ENCODE peak calls at places on chromosomes 5 and 9, in five cellular contexts. One of them, this sample, is unnamed. For H3K36me3, the result is how much of the 10 kb centered on the place peaks cover.

GRCh38 chr9:34333836-34334235 is 4.5 kb downstream of the NUDT2 start:
- DNase-seq in mucosa of descending colon: no peak
- DNase-seq in PC-3: no peak
- DNase-seq in NT2/D1: no peak
- DNase-seq in MM.1S: no peak
- DNase-seq in this sample: no peak

GRCh38 chr5:95728494-95729114 is 2.5 kb upstream of the RHOBTB3 start:
- DNase-seq in mucosa of descending colon: no peak
- DNase-seq in MM.1S: no peak
- DNase-seq in NT2/D1: no peak
- DNase-seq in PC-3: peak
- DNase-seq in this sample: no peak

GRCh38 chr5:169020102-169020501 is 280.8 kb downstream of the SLIT3 start:
- DNase-seq in PC-3: no peak
- DNase-seq in mucosa of descending colon: no peak
- DNase-seq in MM.1S: no peak
- DNase-seq in NT2/D1: no peak
- DNase-seq in this sample: no peak

GRCh38 chr5:50301756-50302155 is 139.3 kb downstream of the EMB start:
- DNase-seq in MM.1S: no peak
- DNase-seq in NT2/D1: no peak
- DNase-seq in PC-3: no peak
- DNase-seq in mucosa of descending colon: no peak
- DNase-seq in this sample: no peak

GRCh38 chr5:111432828-111433536 is 79.4 kb downstream of the STARD4 start:
- DNase-seq in MM.1S: no peak
- DNase-seq in NT2/D1: no peak
- DNase-seq in mucosa of descending colon: no peak
- DNase-seq in PC-3: no peak
- DNase-seq in this sample: no peak

GRCh38 chr5:59586811-59587340 is 306.6 kb downstream of the PDE4D start:
- DNase-seq in NT2/D1: no peak
- DNase-seq in mucosa of descending colon: no peak
- DNase-seq in PC-3: no peak
- DNase-seq in MM.1S: no peak
- DNase-seq in this sample: no peak

GRCh38 chr9:68704804-68705635 is at the start of gene PIP5K1B:
- DNase-seq in PC-3: peak
- DNase-seq in mucosa of descending colon: peak
- DNase-seq in NT2/D1: peak
- DNase-seq in MM.1S: peak
- DNase-seq in this sample: peak

GRCh38 chr5:104179057-104179456 is 616.5 kb upstream of the NUDT12 start:
- DNase-seq in PC-3: peak
- DNase-seq in NT2/D1: peak
- DNase-seq in MM.1S: peak
- DNase-seq in mucosa of descending colon: no peak
- DNase-seq in this sample: peak

GRCh38 chr9:95138474-95138873 is 179.0 kb downstream of the FANCC start:
- DNase-seq in MM.1S: no peak
- DNase-seq in NT2/D1: no peak
- DNase-seq in mucosa of descending colon: no peak
- DNase-seq in PC-3: peak
- DNase-seq in this sample: no peak

GRCh38 chr5:77635617-77636422 is 2.7 kb downstream of the OTP start:
- DNase-seq in NT2/D1: no peak
- DNase-seq in mucosa of descending colon: no peak
- DNase-seq in MM.1S: no peak
- DNase-seq in PC-3: peak
- DNase-seq in this sample: peak

GRCh38 chr5:475704-476101 is 32.7 kb downstream of the EXOC3 start:
- DNase-seq in NT2/D1: no peak
- DNase-seq in PC-3: no peak
- DNase-seq in MM.1S: no peak
- DNase-seq in mucosa of descending colon: no peak
- DNase-seq in this sample: no peak

GRCh38 chr9:134243778-134244467 is 79.6 kb upstream of the RNU6ATAC start:
- DNase-seq in NT2/D1: no peak
- DNase-seq in MM.1S: peak
- DNase-seq in PC-3: no peak
- DNase-seq in mucosa of descending colon: no peak
- DNase-seq in this sample: no peak

GRCh38 chr5:73506459-73506955 is 8.3 kb downstream of the BTF3 start:
- DNase-seq in MM.1S: no peak
- DNase-seq in PC-3: no peak
- DNase-seq in mucosa of descending colon: no peak
- DNase-seq in NT2/D1: no peak
- DNase-seq in this sample: no peak

GRCh38 chr5:72859127-72859526 is 42.7 kb downstream of the TNPO1 start:
- DNase-seq in NT2/D1: no peak
- DNase-seq in PC-3: no peak
- DNase-seq in MM.1S: no peak
- DNase-seq in mucosa of descending colon: no peak
- DNase-seq in this sample: no peak

GRCh38 chr5:131758520-131758900 is 38.3 kb downstream of the FNIP1 start:
- DNase-seq in mucosa of descending colon: no peak
- DNase-seq in MM.1S: peak
- DNase-seq in NT2/D1: no peak
- DNase-seq in PC-3: no peak
- DNase-seq in this sample: no peak

GRCh38 chr9:131773911-131774379 is 34.1 kb upstream of the RAPGEF1 start:
- DNase-seq in MM.1S: peak
- DNase-seq in PC-3: peak
- DNase-seq in mucosa of descending colon: no peak
- DNase-seq in NT2/D1: no peak
- DNase-seq in this sample: peak

GRCh38 chr5:136123236-136123768 is 9.3 kb upstream of the SMAD5 start:
- DNase-seq in mucosa of descending colon: no peak
- DNase-seq in MM.1S: no peak
- DNase-seq in PC-3: peak
- DNase-seq in NT2/D1: no peak
- DNase-seq in this sample: no peak

GRCh38 chr5:117761190-117761589 is 1186.6 kb upstream of the SEMA6A start:
- DNase-seq in NT2/D1: no peak
- DNase-seq in mucosa of descending colon: no peak
- DNase-seq in MM.1S: peak
- DNase-seq in PC-3: no peak
- DNase-seq in this sample: no peak

GRCh38 chr9:4117835-4118610 is 181.8 kb downstream of the GLIS3 start:
- DNase-seq in mucosa of descending colon: peak
- DNase-seq in NT2/D1: no peak
- DNase-seq in MM.1S: peak
- DNase-seq in PC-3: no peak
- DNase-seq in this sample: peak

GRCh38 chr5:149550267-149550582 is 1.0 kb downstream of the CSNK1A1 start:
- DNase-seq in PC-3: peak
- DNase-seq in mucosa of descending colon: no peak
- DNase-seq in NT2/D1: no peak
- DNase-seq in MM.1S: peak
- DNase-seq in this sample: no peak

GRCh38 chr9:135216666-135217431 is 129.4 kb downstream of the OLFM1 start:
- DNase-seq in PC-3: no peak
- DNase-seq in mucosa of descending colon: peak
- DNase-seq in MM.1S: no peak
- DNase-seq in NT2/D1: no peak
- DNase-seq in this sample: no peak

GRCh38 chr5:103562084-103562452 is 521 bp downstream of the NUDT12 start:
- DNase-seq in MM.1S: no peak
- DNase-seq in NT2/D1: no peak
- DNase-seq in mucosa of descending colon: no peak
- DNase-seq in PC-3: no peak
- DNase-seq in this sample: no peak

GRCh38 chr5:443239-444151 is 519 bp downstream of the EXOC3 start:
- DNase-seq in PC-3: no peak
- DNase-seq in MM.1S: peak
- DNase-seq in NT2/D1: no peak
- DNase-seq in mucosa of descending colon: peak
- DNase-seq in this sample: no peak

GRCh38 chr9:93267681-93268505 is 84.0 kb downstream of the WNK2 start:
- DNase-seq in NT2/D1: no peak
- DNase-seq in MM.1S: no peak
- DNase-seq in mucosa of descending colon: peak
- DNase-seq in PC-3: no peak
- DNase-seq in this sample: no peak

GRCh38 chr5:160799160-160799559 is 52.9 kb downstream of the ATP10B start:
- DNase-seq in PC-3: no peak
- DNase-seq in NT2/D1: no peak
- DNase-seq in MM.1S: peak
- DNase-seq in mucosa of descending colon: no peak
- DNase-seq in this sample: no peak

GRCh38 chr9:136326061-136326776 is 1.1 kb upstream of the GPSM1 start:
- DNase-seq in NT2/D1: peak
- DNase-seq in PC-3: no peak
- DNase-seq in MM.1S: no peak
- DNase-seq in mucosa of descending colon: no peak
- DNase-seq in this sample: no peak

GRCh38 chr9:101435601-101436079 is at the start of gene ALDOB:
- DNase-seq in mucosa of descending colon: no peak
- DNase-seq in MM.1S: no peak
- DNase-seq in PC-3: no peak
- DNase-seq in NT2/D1: no peak
- DNase-seq in this sample: no peak

GRCh38 chr5:132019857-132020555 is 8.5 kb upstream of the ACSL6 start:
- DNase-seq in mucosa of descending colon: no peak
- DNase-seq in MM.1S: peak
- DNase-seq in PC-3: no peak
- DNase-seq in NT2/D1: no peak
- DNase-seq in this sample: no peak

GRCh38 chr5:66223637-66224036 is 79.5 kb downstream of the SREK1 start:
- DNase-seq in NT2/D1: no peak
- DNase-seq in PC-3: peak
- DNase-seq in MM.1S: no peak
- DNase-seq in mucosa of descending colon: peak
- DNase-seq in this sample: no peak

GRCh38 chr5:94017579-94017978 is 276.2 kb upstream of the POU5F2 start:
- DNase-seq in PC-3: no peak
- DNase-seq in MM.1S: no peak
- DNase-seq in mucosa of descending colon: no peak
- DNase-seq in NT2/D1: no peak
- DNase-seq in this sample: no peak

GRCh38 chr5:167951121-167951520 is 340.3 kb upstream of the WWC1 start:
- DNase-seq in MM.1S: peak
- DNase-seq in NT2/D1: no peak
- DNase-seq in PC-3: no peak
- DNase-seq in mucosa of descending colon: no peak
- DNase-seq in this sample: no peak
- H3K4me3 ChIP-seq in MM.1S: peak
- H3K4me3 ChIP-seq in NT2/D1: no peak
- H3K4me3 ChIP-seq in PC-3: no peak
- H3K4me3 ChIP-seq in mucosa of descending colon: no peak
- H3K4me3 ChIP-seq in this sample: no peak

GRCh38 chr9:120393386-120394057 is 186.4 kb downstream of the CDK5RAP2 start:
- DNase-seq in NT2/D1: no peak
- DNase-seq in MM.1S: no peak
- DNase-seq in PC-3: peak
- DNase-seq in mucosa of descending colon: no peak
- DNase-seq in this sample: no peak

GRCh38 chr9:120392711-120393110 is 187.3 kb downstream of the CDK5RAP2 start:
- DNase-seq in mucosa of descending colon: no peak
- DNase-seq in NT2/D1: no peak
- DNase-seq in PC-3: no peak
- DNase-seq in MM.1S: no peak
- DNase-seq in this sample: no peak

GRCh38 chr9:120391691-120392090 is 188.3 kb downstream of the CDK5RAP2 start:
- DNase-seq in NT2/D1: no peak
- DNase-seq in mucosa of descending colon: no peak
- DNase-seq in PC-3: no peak
- DNase-seq in MM.1S: no peak
- DNase-seq in this sample: no peak

GRCh38 chr9:120390637-120391190 is 189.3 kb downstream of the CDK5RAP2 start:
- DNase-seq in mucosa of descending colon: no peak
- DNase-seq in MM.1S: no peak
- DNase-seq in PC-3: no peak
- DNase-seq in NT2/D1: no peak
- DNase-seq in this sample: no peak

DNA sequence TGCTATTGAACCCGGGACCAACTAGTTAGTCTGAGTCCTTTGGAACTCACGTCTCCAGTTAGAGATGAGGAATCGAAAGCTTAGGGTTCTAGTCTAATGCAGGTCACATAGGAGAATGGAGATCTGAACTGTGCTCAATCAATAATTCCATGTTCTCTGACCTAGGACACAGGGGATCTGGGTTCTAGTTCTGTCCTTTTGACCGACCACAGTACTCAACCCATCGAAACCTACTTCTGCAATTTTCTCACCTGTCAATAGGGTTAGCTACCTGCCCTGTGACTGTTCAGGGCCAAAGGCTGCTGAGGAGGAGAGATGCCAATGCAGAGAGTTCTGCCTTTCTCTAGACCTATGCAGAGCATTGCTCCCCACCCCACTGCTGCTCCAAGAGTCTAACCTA is 187.7 kb downstream of the CDK5RAP2 start:
- DNase-seq in MM.1S: no peak
- DNase-seq in mucosa of descending colon: no peak
- DNase-seq in NT2/D1: no peak
- DNase-seq in PC-3: no peak
- DNase-seq in this sample: no peak
- H3K36me3 ChIP-seq in MM.1S: under half
- H3K36me3 ChIP-seq in mucosa of descending colon: under half
- H3K36me3 ChIP-seq in NT2/D1: half or more
- H3K36me3 ChIP-seq in PC-3: under half
- H3K36me3 ChIP-seq in this sample: half or more

GRCh38 chr9:107940622-107941021 is 451.1 kb upstream of the KLF4 start:
- DNase-seq in NT2/D1: no peak
- DNase-seq in MM.1S: no peak
- DNase-seq in mucosa of descending colon: no peak
- DNase-seq in PC-3: no peak
- DNase-seq in this sample: no peak
- H3K4me3 ChIP-seq in NT2/D1: no peak
- H3K4me3 ChIP-seq in MM.1S: no peak
- H3K4me3 ChIP-seq in mucosa of descending colon: no peak
- H3K4me3 ChIP-seq in PC-3: no peak
- H3K4me3 ChIP-seq in this sample: no peak

GRCh38 chr5:38929838-38930237 is 84.0 kb downstream of the OSMR start:
- DNase-seq in PC-3: no peak
- DNase-seq in MM.1S: no peak
- DNase-seq in mucosa of descending colon: no peak
- DNase-seq in NT2/D1: no peak
- DNase-seq in this sample: no peak
- H3K36me3 ChIP-seq in PC-3: under half
- H3K36me3 ChIP-seq in MM.1S: under half
- H3K36me3 ChIP-seq in mucosa of descending colon: under half
- H3K36me3 ChIP-seq in NT2/D1: under half
- H3K36me3 ChIP-seq in this sample: under half

This sample was measured in HAP-1.